ENCODE peak calls at places on chromosomes 13 and 19, in six cellular contexts. E is fibroblast of lung, B is cardiac muscle cell, S is upper lobe of left lung, C is heart right ventricle, M is colonic mucosa. H is an unnamed sample.
A peak's percentile ranks its signal among the peaks of the same experiment; 100 is the strongest.

GRCh38 chr19:782195-783043 is 14.8 kb upstream of the PTBP1 start:
- DNase-seq in E (peak; percentile 33), S (no peak), B (peak; percentile 80), C (no peak), M (no peak), H (no peak)

GRCh38 chr13:43872181-43872580 is 7.4 kb downstream of the CCDC122 start:
- DNase-seq in S (no peak), M (no peak), C (no peak), B (no peak), E (no peak), H (no peak)

GRCh38 chr13:113207890-113208423 is 512 bp downstream of the PCID2 start:
- DNase-seq in E (peak; percentile 54), B (peak; percentile 59), S (peak; percentile 40), M (peak; percentile 50), C (no peak), H (no peak)

GRCh38 chr13:92573467-92574057 is 653.0 kb upstream of the GPC6 start:
- DNase-seq in S (no peak), B (peak; percentile 61), M (no peak), C (no peak), E (peak; percentile 20), H (no peak)

GRCh38 chr13:62357887-62358645 is 942.4 kb upstream of the PCDH20 start:
- DNase-seq in S (no peak), M (no peak), C (no peak), E (peak; percentile 80), B (peak; percentile 56), H (no peak)

GRCh38 chr13:99909836-99910619 is 61.5 kb downstream of the ZIC5 start:
- DNase-seq in S (no peak), B (peak; percentile 8), M (no peak), E (no peak), C (peak; percentile 23), H (no peak)

GRCh38 chr13:112641456-112641855 is 48.4 kb upstream of the ATP11A start:
- DNase-seq in E (no peak), B (no peak), M (no peak), S (no peak), C (no peak), H (no peak)

GRCh38 chr13:46698910-46699460 is 98.0 kb downstream of the ESD start:
- DNase-seq in S (no peak), M (no peak), C (no peak), E (peak; percentile 48), B (peak; percentile 62), H (no peak)

DNA sequence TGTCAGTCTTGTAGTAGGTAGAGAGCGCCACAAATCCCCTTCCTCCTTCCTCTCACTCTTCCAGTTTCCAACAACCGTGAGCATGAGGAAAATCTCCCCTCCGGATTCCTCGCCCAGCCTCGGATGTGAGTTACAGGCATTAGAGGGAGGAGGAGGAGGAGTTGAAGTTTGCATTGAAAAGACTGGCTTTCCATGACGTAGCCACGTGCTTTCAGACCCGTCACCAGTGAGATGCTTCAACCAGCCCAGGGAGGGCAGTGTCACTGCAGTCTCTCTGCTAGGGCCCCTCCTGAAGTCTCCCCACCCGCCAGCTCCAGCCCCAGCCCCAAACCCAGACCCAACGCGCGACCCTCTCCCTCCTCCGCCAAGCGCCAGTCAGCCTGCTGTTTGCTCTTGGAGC is 444 bp upstream of the FGF14 start:
- DNase-seq in C (peak; percentile 42), E (peak; percentile 70), M (no peak), S (peak; percentile 21), B (peak; percentile 20), H (no peak)
- TF ChIP-seq CTCF in C (no peak), E (peak; percentile 6), M (no peak), S (no peak), B (no peak), H (no peak)

DNA sequence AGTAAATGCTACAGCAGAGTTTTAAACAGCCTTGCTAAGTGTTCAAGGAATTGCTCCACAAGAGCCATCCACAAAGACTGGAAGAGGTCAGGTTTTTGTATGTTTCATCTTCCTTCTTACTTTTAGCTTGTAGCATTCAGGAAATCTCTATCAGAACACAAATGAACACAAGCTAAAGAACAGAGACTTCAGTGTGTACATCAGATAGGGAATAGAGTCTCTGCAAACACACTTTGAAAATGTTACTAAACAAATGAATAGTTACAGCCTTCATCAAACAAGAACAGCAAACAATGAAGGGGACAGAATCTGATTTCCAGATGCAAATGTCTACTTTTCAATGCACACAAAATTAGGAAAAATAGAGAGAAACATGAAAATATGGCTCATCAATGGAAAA is 7.7 kb downstream of the ZNF563 start:
- DNase-seq in C (no peak), B (no peak), S (no peak), M (no peak), E (no peak), H (no peak)
- TF ChIP-seq CTCF in C (no peak), B (no peak), S (no peak), M (no peak), E (no peak), H (no peak)

GRCh38 chr19:55468054-55468393 is 3.5 kb upstream of the C19orf85 start:
- DNase-seq in M (no peak), E (no peak), C (no peak), B (no peak), S (no peak), H (no peak)
- TF ChIP-seq CTCF in M (no peak), E (no peak), C (no peak), B (no peak), S (no peak), H (peak; percentile 55)

GRCh38 chr13:24313449-24313848 is 4.1 kb downstream of the C1QTNF9 start:
- DNase-seq in M (no peak), C (no peak), S (no peak), B (peak; percentile 35), E (peak; percentile 29), H (no peak)
- TF ChIP-seq CTCF in M (peak; percentile 11), C (peak; percentile 36), S (no peak), B (peak; percentile 41), E (peak; percentile 46), H (no peak)

DNA sequence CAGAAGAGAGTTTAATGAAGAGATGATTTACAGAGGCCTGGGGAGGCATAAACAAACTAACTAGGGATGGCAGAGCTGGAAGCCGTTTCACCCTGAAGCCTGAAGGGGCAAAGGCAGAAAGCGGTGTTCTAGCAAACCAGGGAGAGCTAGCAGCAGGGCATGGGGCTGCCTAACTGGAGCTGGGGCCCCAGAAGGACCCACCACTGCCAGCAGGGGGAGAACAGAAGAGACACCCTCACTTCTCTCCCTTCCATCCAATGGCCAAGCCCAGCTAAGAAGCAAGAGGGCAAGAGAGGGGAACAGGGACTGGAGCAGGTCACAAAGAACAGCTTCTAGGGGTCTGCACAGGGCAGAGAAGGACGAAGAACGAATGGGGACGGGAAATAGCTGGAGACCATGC is 195.5 kb downstream of the KATNAL1 start:
- DNase-seq in M (no peak), S (no peak), E (no peak), C (no peak), B (no peak), H (no peak)
- TF ChIP-seq CTCF in M (no peak), S (no peak), E (peak; percentile 18), C (no peak), B (peak; percentile 10), H (no peak)

GRCh38 chr13:106986687-106987434 is 418.9 kb upstream of the ARGLU1 start:
- DNase-seq in S (no peak), B (peak; percentile 21), M (no peak), C (no peak), E (no peak), H (no peak)

GRCh38 chr13:106986033-106986484 is 418.1 kb upstream of the ARGLU1 start:
- DNase-seq in E (peak; percentile 11), B (peak; percentile 66), C (no peak), S (no peak), M (no peak), H (no peak)

GRCh38 chr13:106981050-106981449 is 413.1 kb upstream of the ARGLU1 start:
- DNase-seq in B (no peak), M (no peak), C (no peak), S (no peak), E (no peak), H (no peak)
- TF ChIP-seq CTCF in B (no peak), M (no peak), C (no peak), S (no peak), E (no peak), H (no peak)

GRCh38 chr19:6270822-6271221 is 9.0 kb downstream of the MLLT1 start:
- DNase-seq in M (no peak), S (no peak), C (no peak), B (no peak), E (no peak), H (no peak)

GRCh38 chr19:6272411-6272791 is 7.4 kb downstream of the MLLT1 start:
- DNase-seq in S (no peak), E (no peak), C (no peak), M (no peak), B (no peak), H (no peak)

GRCh38 chr19:6271251-6271650 is 8.5 kb downstream of the MLLT1 start:
- DNase-seq in S (no peak), E (peak; percentile 28), B (no peak), C (no peak), M (no peak), H (no peak)

GRCh38 chr19:6272913-6273600 is 6.7 kb downstream of the MLLT1 start:
- DNase-seq in B (no peak), C (no peak), E (no peak), S (no peak), M (no peak), H (no peak)

DNA sequence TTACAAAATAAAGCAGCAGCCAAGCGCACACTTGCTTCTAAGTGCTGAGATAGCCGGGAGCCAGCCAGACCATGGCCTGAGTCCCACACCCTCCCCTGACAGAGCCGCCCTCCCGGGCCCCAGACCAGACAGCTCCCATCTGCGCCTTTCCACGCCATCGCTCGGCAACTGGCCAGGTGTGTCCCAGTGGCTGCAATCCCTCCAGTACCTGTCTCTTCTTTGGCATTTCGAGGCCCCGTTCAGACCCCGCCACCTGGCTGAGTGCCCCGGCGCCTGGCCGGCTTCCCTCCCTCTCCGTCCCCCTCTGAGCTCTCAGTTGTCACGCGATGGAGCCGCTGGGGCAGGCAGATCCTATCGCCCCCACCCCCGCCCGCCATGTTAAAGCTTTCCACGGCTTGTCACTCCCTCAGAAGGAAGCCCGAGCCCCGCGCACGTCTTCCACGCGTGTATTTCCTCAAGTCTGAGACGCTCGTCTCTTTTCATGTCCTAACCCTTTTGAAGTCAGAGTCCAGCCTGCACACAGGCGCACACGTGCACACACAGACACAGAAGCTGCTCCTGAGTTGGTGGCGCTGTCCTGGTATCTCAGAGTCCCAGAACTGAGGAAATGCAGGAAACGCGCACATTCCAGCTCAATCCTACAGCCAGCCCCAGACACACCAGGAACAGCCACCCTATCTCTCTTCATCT is 7.9 kb downstream of the MLLT1 start:
- DNase-seq in C (peak; percentile 89), S (peak; percentile 64), B (peak; percentile 91), E (peak; percentile 74), M (peak; percentile 58), H (no peak)
- TF ChIP-seq CTCF in C (no peak), S (no peak), B (peak; percentile 13), E (no peak), M (no peak), H (no peak)

GRCh38 chr13:44967656-44968451 is 21.4 kb downstream of the NUFIP1 start:
- DNase-seq in B (peak; percentile 68), E (peak; percentile 57), S (no peak), C (no peak), M (no peak), H (no peak)
- TF ChIP-seq CTCF in B (peak; percentile 52), E (peak; percentile 19), S (no peak), C (no peak), M (no peak), H (no peak)

GRCh38 chr19:46661020-46661731 is at the start of gene DACT3:
- DNase-seq in M (peak; percentile 100), C (peak; percentile 100), E (peak; percentile 100), S (peak; percentile 100), B (peak; percentile 100), H (peak; percentile 100)
- TF ChIP-seq CTCF in M (no peak), C (no peak), E (no peak), S (no peak), B (no peak), H (no peak)